ENCODE peak calls at places on chromosome X, in eight cellular contexts. A is adipocyte, C is ovary, Z is lung, O is adrenal gland, P is fibroblast of lung, G is right cardiac atrium, V is psoas muscle. Q is an unnamed sample.

GRCh38 chrX:43467608-43468234 is 188.4 kb upstream of the MAOA start:
- DNase-seq in A (no peak), C (no peak), Z (no peak), O (no peak), P (no peak), G (no peak), V (no peak), Q (no peak)

GRCh38 chrX:21004835-21005234 is 369.4 kb upstream of the CNKSR2 start:
- DNase-seq in A (no peak), C (no peak), Z (no peak), O (no peak), P (no peak), G (no peak), V (no peak), Q (no peak)

GRCh38 chrX:139297638-139298037 is 232.9 kb upstream of the F9 start:
- DNase-seq in A (no peak), C (no peak), Z (no peak), O (no peak), P (no peak), G (no peak), V (no peak), Q (no peak)

GRCh38 chrX:37320541-37321203 is 28.5 kb upstream of the PRRG1 start:
- DNase-seq in A (no peak), C (no peak), Z (no peak), O (no peak), P (no peak), G (no peak), V (no peak), Q (no peak)

GRCh38 chrX:106698693-106699092 is 27.8 kb upstream of the RNF128 start:
- DNase-seq in A (peak), C (no peak), Z (no peak), O (no peak), P (peak), G (no peak), V (no peak), Q (no peak)

GRCh38 chrX:136030357-136031225 is 45.4 kb downstream of the SLC9A6 start:
- DNase-seq in A (peak), C (no peak), Z (no peak), O (peak), P (peak), G (peak), V (peak), Q (no peak)

GRCh38 chrX:102846544-102847236 is 90.4 kb upstream of the RAB40AL start:
- DNase-seq in A (peak), C (no peak), Z (no peak), O (no peak), P (peak), G (no peak), V (no peak), Q (no peak)

GRCh38 chrX:129642641-129643040 is 12.1 kb downstream of the APLN start:
- DNase-seq in A (no peak), C (no peak), Z (no peak), O (peak), P (peak), G (no peak), V (no peak), Q (no peak)

GRCh38 chrX:56728752-56729151 is 291 bp upstream of the NBDY start:
- DNase-seq in A (peak), C (no peak), Z (no peak), O (peak), P (peak), G (no peak), V (no peak), Q (no peak)

GRCh38 chrX:110086916-110087484 is 84.1 kb downstream of the TMEM164 start:
- DNase-seq in A (peak), C (no peak), Z (no peak), O (no peak), P (peak), G (no peak), V (no peak), Q (peak)

GRCh38 chrX:136168929-136169735 is 21.8 kb downstream of the FHL1 start:
- DNase-seq in A (peak), C (no peak), Z (no peak), O (peak), P (peak), G (peak), V (peak), Q (peak)

GRCh38 chrX:137428251-137428661 is 137.7 kb upstream of the ZIC3 start:
- DNase-seq in A (peak), C (no peak), Z (no peak), O (no peak), P (no peak), G (no peak), V (no peak), Q (no peak)

GRCh38 chrX:80578518-80579105 is 158.4 kb downstream of the TENT5D start:
- DNase-seq in A (peak), C (no peak), Z (no peak), O (no peak), P (peak), G (no peak), V (no peak), Q (no peak)

GRCh38 chrX:22742174-22742573 is 257.6 kb upstream of the DDX53 start:
- DNase-seq in A (peak), C (no peak), Z (no peak), O (no peak), P (peak), G (no peak), V (no peak), Q (peak)

GRCh38 chrX:72347366-72347765 is 41.7 kb upstream of the CITED1 start:
- DNase-seq in A (no peak), C (no peak), Z (no peak), O (no peak), P (no peak), G (no peak), V (peak), Q (no peak)

GRCh38 chrX:123830309-123830708 is 29.5 kb upstream of the XIAP start:
- DNase-seq in A (no peak), C (no peak), Z (peak), O (peak), P (no peak), G (peak), V (no peak), Q (no peak)

GRCh38 chrX:39616098-39616729 is 481.5 kb downstream of the BCOR start:
- DNase-seq in A (no peak), C (no peak), Z (no peak), O (no peak), P (no peak), G (no peak), V (no peak), Q (no peak)

GRCh38 chrX:39613997-39614679 is 483.6 kb downstream of the BCOR start:
- DNase-seq in A (no peak), C (no peak), Z (peak), O (no peak), P (no peak), G (no peak), V (no peak), Q (no peak)

GRCh38 chrX:39614680-39614998 is 483.1 kb downstream of the BCOR start:
- DNase-seq in A (no peak), C (no peak), Z (no peak), O (no peak), P (no peak), G (no peak), V (no peak), Q (no peak)

GRCh38 chrX:39611468-39611867 is 486.3 kb downstream of the BCOR start:
- DNase-seq in A (no peak), C (no peak), Z (no peak), O (no peak), P (no peak), G (no peak), V (no peak), Q (no peak)

DNA sequence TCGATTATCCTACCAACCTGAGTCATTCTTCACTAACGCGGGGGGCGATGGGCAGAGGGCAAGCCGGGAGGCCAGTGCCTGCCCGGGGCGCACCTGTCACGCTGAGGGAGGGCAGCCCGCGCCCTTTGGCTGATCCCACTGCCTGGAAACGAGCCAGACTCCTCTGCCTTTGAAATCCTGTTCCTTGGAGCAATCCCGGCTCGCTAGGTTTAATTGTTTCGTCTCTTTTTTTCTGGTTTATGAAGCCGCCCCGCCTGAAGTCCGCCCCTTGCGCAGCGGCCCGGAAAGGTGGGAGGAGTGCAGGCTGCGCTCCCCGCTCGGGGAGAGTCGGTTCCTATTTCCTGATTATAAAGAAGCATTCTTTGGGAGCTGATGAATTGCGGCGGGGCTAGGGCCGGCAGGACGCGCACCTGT is 484.2 kb downstream of the BCOR start:
- DNase-seq in A (peak), C (peak), Z (no peak), O (peak), P (no peak), G (peak), V (peak), Q (no peak)
- H3K4me3 ChIP-seq in A (no peak), C (peak), Z (no peak), O (no peak), P (no peak), G (peak), V (peak), Q (no peak)

DNA sequence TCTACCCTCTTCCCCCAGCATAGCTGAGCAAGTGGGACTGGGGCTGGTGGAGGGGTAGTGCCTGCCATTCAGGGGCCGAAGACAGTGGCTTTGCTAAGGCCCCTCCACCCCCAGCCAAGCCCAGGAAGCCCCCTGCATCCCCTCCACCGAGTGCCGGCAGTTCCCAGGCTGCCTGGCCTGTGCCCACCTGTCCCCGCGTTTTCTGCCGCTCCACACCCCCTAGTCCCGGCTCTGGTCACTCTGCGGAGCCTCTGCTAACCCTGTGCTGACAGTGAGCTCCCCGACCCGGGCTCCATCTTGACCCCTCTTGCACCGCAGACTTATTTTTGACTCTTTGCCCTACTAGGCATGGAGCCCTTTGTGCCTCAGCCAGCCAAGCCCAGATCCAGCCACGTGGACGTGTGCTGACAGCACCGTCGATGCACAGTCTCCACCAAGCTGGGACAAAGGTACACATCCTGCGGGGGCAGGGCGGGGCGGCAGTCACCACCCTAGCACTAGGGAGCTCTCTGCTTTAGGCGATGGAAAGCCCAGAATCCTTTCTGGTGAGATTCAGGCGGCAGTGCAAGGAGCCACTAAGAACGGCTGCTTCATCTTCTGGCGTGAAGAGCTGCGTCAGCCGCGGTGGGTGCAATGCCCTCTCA is 96.6 kb downstream of the PHKA2 start:
- DNase-seq in A (no peak), C (no peak), Z (no peak), O (no peak), P (peak), G (peak), V (peak), Q (no peak)
- H3K4me3 ChIP-seq in A (peak), C (no peak), Z (peak), O (no peak), P (no peak), G (peak), V (peak), Q (no peak)

GRCh38 chrX:154381271-154381670 is 2.2 kb downstream of the EMD start:
- DNase-seq in A (no peak), C (no peak), Z (no peak), O (no peak), P (no peak), G (no peak), V (no peak), Q (no peak)

GRCh38 chrX:154380153-154380552 is 1.1 kb downstream of the EMD start:
- DNase-seq in A (peak), C (no peak), Z (no peak), O (no peak), P (no peak), G (no peak), V (no peak), Q (no peak)

GRCh38 chrX:154382483-154383069 is 3.5 kb downstream of the EMD start:
- DNase-seq in A (no peak), C (no peak), Z (no peak), O (no peak), P (no peak), G (peak), V (no peak), Q (no peak)

GRCh38 chrX:154379569-154379951 is 465 bp downstream of the EMD start:
- DNase-seq in A (no peak), C (no peak), Z (no peak), O (no peak), P (no peak), G (no peak), V (no peak), Q (no peak)

GRCh38 chrX:154380787-154381186 is 1.7 kb downstream of the EMD start:
- DNase-seq in A (no peak), C (no peak), Z (no peak), O (no peak), P (no peak), G (no peak), V (no peak), Q (no peak)
- H3K4me3 ChIP-seq in A (peak), C (no peak), Z (no peak), O (no peak), P (peak), G (no peak), V (peak), Q (peak)

DNA sequence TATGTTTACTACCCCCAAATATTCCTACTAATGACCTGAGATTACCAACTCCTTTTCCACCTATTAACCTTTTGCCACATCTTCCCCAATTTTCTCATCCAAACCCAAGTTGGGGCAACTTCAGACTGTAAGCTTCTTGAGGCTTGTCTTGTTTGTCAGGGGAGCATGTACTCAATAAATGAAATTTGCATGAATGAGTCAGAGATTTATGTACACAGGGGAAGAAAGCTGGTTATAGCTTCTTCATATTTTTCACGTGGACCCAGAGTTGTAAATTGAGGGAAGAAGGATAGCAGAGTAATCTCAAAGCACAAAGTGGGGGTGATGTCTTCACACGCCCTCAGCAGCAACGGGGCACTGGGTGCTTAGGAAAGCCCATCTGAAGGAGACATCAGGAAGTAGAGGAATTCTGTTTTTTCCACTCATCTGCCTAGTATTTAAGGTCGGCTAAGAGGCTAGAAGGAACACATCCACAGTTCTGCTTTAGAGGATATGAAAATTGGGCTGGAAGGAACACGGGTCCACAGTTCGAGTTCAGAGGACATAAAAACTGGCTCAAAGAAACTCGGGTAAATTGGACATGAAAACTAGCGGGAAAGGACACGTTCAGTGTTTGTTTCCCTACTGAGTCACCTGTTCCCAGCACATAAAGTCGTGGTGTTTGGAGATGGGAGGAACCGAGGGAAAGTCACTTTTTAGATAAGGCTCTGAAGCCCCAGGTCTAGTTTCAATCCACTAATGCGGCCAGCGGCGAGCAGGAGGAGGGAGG is 698 bp upstream of the CA5B start:
- DNase-seq in A (peak), C (no peak), Z (no peak), O (no peak), P (no peak), G (no peak), V (no peak), Q (no peak)
- H3K4me3 ChIP-seq in A (peak), C (peak), Z (peak), O (no peak), P (peak), G (peak), V (peak), Q (peak)

GRCh38 chrX:148269513-148269912 is 230.9 kb upstream of the AFF2 start:
- DNase-seq in A (no peak), C (no peak), Z (no peak), O (no peak), P (no peak), G (no peak), V (no peak), Q (no peak)
- H3K4me3 ChIP-seq in A (no peak), C (no peak), Z (no peak), O (no peak), P (no peak), G (no peak), V (no peak), Q (no peak)

GRCh38 chrX:66633541-66633940 is 5.3 kb downstream of the EDA2R start:
- DNase-seq in A (peak), C (no peak), Z (no peak), O (no peak), P (peak), G (no peak), V (no peak), Q (peak)

GRCh38 chrX:66635360-66635759 is 3.5 kb downstream of the EDA2R start:
- DNase-seq in A (peak), C (no peak), Z (no peak), O (no peak), P (peak), G (no peak), V (no peak), Q (peak)

GRCh38 chrX:66634272-66634671 is 4.6 kb downstream of the EDA2R start:
- DNase-seq in A (peak), C (no peak), Z (no peak), O (no peak), P (no peak), G (no peak), V (no peak), Q (no peak)

GRCh38 chrX:66632986-66633385 is 5.9 kb downstream of the EDA2R start:
- DNase-seq in A (peak), C (no peak), Z (no peak), O (no peak), P (peak), G (no peak), V (no peak), Q (peak)

GRCh38 chrX:66638591-66639500 is at the start of gene EDA2R:
- DNase-seq in A (peak), C (peak), Z (peak), O (peak), P (peak), G (peak), V (no peak), Q (peak)
- H3K4me3 ChIP-seq in A (peak), C (peak), Z (no peak), O (no peak), P (peak), G (peak), V (peak), Q (peak)

Q was measured in BJ.